ENCODE peak calls at places on chromosomes 5 and 9, in seven cellular contexts. One of them, this sample, is unnamed.

GRCh38 chr9:117434568-117434967 is 19.7 kb upstream of the ASTN2 start:
- DNase-seq in fibroblast of lung: no peak
- DNase-seq in neural progenitor cell: peak; percentile 31
- DNase-seq in mucosa of descending colon: no peak
- DNase-seq in PC-3: no peak
- DNase-seq in foreskin fibroblast: no peak
- DNase-seq in psoas muscle: no peak
- DNase-seq in this sample: no peak

GRCh38 chr5:1417586-1418225 is 27.5 kb downstream of the SLC6A3 start:
- DNase-seq in fibroblast of lung: no peak
- DNase-seq in neural progenitor cell: no peak
- DNase-seq in mucosa of descending colon: peak; percentile 37
- DNase-seq in PC-3: no peak
- DNase-seq in foreskin fibroblast: no peak
- DNase-seq in psoas muscle: peak; percentile 3
- DNase-seq in this sample: no peak

GRCh38 chr9:127106493-127106855 is 16.0 kb downstream of the ANGPTL2 start:
- DNase-seq in fibroblast of lung: no peak
- DNase-seq in neural progenitor cell: no peak
- DNase-seq in mucosa of descending colon: no peak
- DNase-seq in PC-3: no peak
- DNase-seq in foreskin fibroblast: no peak
- DNase-seq in psoas muscle: no peak
- DNase-seq in this sample: no peak

GRCh38 chr9:122807271-122807900 is 7.5 kb downstream of the OR1K1 start:
- DNase-seq in fibroblast of lung: peak; percentile 64
- DNase-seq in neural progenitor cell: no peak
- DNase-seq in mucosa of descending colon: no peak
- DNase-seq in PC-3: no peak
- DNase-seq in foreskin fibroblast: peak; percentile 10
- DNase-seq in psoas muscle: no peak
- DNase-seq in this sample: no peak

GRCh38 chr9:127423591-127423933 is 620 bp upstream of the ZNF79 start:
- DNase-seq in fibroblast of lung: no peak
- DNase-seq in neural progenitor cell: no peak
- DNase-seq in mucosa of descending colon: no peak
- DNase-seq in PC-3: no peak
- DNase-seq in foreskin fibroblast: no peak
- DNase-seq in psoas muscle: no peak
- DNase-seq in this sample: no peak

GRCh38 chr5:74943905-74944304 is 77.7 kb upstream of the FAM169A start:
- DNase-seq in fibroblast of lung: no peak
- DNase-seq in neural progenitor cell: peak; percentile 20
- DNase-seq in mucosa of descending colon: no peak
- DNase-seq in PC-3: no peak
- DNase-seq in foreskin fibroblast: no peak
- DNase-seq in psoas muscle: no peak
- DNase-seq in this sample: no peak

GRCh38 chr5:159552751-159553150 is 222.5 kb upstream of the IL12B start:
- DNase-seq in fibroblast of lung: peak; percentile 82
- DNase-seq in neural progenitor cell: peak; percentile 6
- DNase-seq in mucosa of descending colon: no peak
- DNase-seq in PC-3: peak; percentile 48
- DNase-seq in foreskin fibroblast: peak; percentile 79
- DNase-seq in psoas muscle: no peak
- DNase-seq in this sample: no peak

GRCh38 chr5:2257326-2258244 is 374.9 kb upstream of the IRX4 start:
- DNase-seq in fibroblast of lung: no peak
- DNase-seq in neural progenitor cell: no peak
- DNase-seq in mucosa of descending colon: no peak
- DNase-seq in PC-3: no peak
- DNase-seq in foreskin fibroblast: no peak
- DNase-seq in psoas muscle: no peak
- DNase-seq in this sample: no peak

GRCh38 chr5:15550502-15551115 is 50.6 kb downstream of the FBXL7 start:
- DNase-seq in fibroblast of lung: peak; percentile 18
- DNase-seq in neural progenitor cell: no peak
- DNase-seq in mucosa of descending colon: no peak
- DNase-seq in PC-3: no peak
- DNase-seq in foreskin fibroblast: peak; percentile 69
- DNase-seq in psoas muscle: no peak
- DNase-seq in this sample: no peak

GRCh38 chr5:169980418-169981053 is at the start of gene INSYN2B:
- DNase-seq in fibroblast of lung: peak; percentile 85
- DNase-seq in neural progenitor cell: peak; percentile 93
- DNase-seq in mucosa of descending colon: no peak
- DNase-seq in PC-3: peak; percentile 88
- DNase-seq in foreskin fibroblast: peak; percentile 92
- DNase-seq in psoas muscle: peak; percentile 18
- DNase-seq in this sample: peak; percentile 86

GRCh38 chr5:7763621-7764072 is 87.3 kb downstream of the CFAP90 start:
- DNase-seq in fibroblast of lung: no peak
- DNase-seq in neural progenitor cell: no peak
- DNase-seq in mucosa of descending colon: no peak
- DNase-seq in PC-3: no peak
- DNase-seq in foreskin fibroblast: no peak
- DNase-seq in psoas muscle: peak; percentile 81
- DNase-seq in this sample: no peak

GRCh38 chr5:108260105-108260857 is 121.6 kb downstream of the FBXL17 start:
- DNase-seq in fibroblast of lung: peak; percentile 74
- DNase-seq in neural progenitor cell: peak; percentile 92
- DNase-seq in mucosa of descending colon: no peak
- DNase-seq in PC-3: peak; percentile 89
- DNase-seq in foreskin fibroblast: peak; percentile 91
- DNase-seq in psoas muscle: peak; percentile 49
- DNase-seq in this sample: peak; percentile 80

GRCh38 chr5:42995152-42995751 is 44.9 kb downstream of the ANXA2R start:
- DNase-seq in fibroblast of lung: peak; percentile 60
- DNase-seq in neural progenitor cell: peak; percentile 33
- DNase-seq in mucosa of descending colon: no peak
- DNase-seq in PC-3: no peak
- DNase-seq in foreskin fibroblast: peak; percentile 56
- DNase-seq in psoas muscle: no peak
- DNase-seq in this sample: no peak

GRCh38 chr5:11596657-11597071 is 307.6 kb downstream of the CTNND2 start:
- DNase-seq in fibroblast of lung: peak; percentile 16
- DNase-seq in neural progenitor cell: no peak
- DNase-seq in mucosa of descending colon: no peak
- DNase-seq in PC-3: no peak
- DNase-seq in foreskin fibroblast: no peak
- DNase-seq in psoas muscle: no peak
- DNase-seq in this sample: no peak

GRCh38 chr5:138663009-138663408 is 87.8 kb upstream of the HSPA9 start:
- DNase-seq in fibroblast of lung: no peak
- DNase-seq in neural progenitor cell: no peak
- DNase-seq in mucosa of descending colon: no peak
- DNase-seq in PC-3: no peak
- DNase-seq in foreskin fibroblast: no peak
- DNase-seq in psoas muscle: no peak
- DNase-seq in this sample: no peak

GRCh38 chr9:130701059-130702022 is 7.8 kb downstream of the EXOSC2 start:
- DNase-seq in fibroblast of lung: peak; percentile 73
- DNase-seq in neural progenitor cell: peak; percentile 94
- DNase-seq in mucosa of descending colon: peak; percentile 66
- DNase-seq in PC-3: peak; percentile 62
- DNase-seq in foreskin fibroblast: peak; percentile 90
- DNase-seq in psoas muscle: peak; percentile 75
- DNase-seq in this sample: peak; percentile 91

GRCh38 chr5:53167836-53168235 is 58.3 kb upstream of the MOCS2 start:
- DNase-seq in fibroblast of lung: peak; percentile 24
- DNase-seq in neural progenitor cell: no peak
- DNase-seq in mucosa of descending colon: no peak
- DNase-seq in PC-3: no peak
- DNase-seq in foreskin fibroblast: peak; percentile 62
- DNase-seq in psoas muscle: peak; percentile 44
- DNase-seq in this sample: no peak

GRCh38 chr5:170805666-170806065 is 22.1 kb downstream of the GABRP start:
- DNase-seq in fibroblast of lung: no peak
- DNase-seq in neural progenitor cell: no peak
- DNase-seq in mucosa of descending colon: no peak
- DNase-seq in PC-3: no peak
- DNase-seq in foreskin fibroblast: no peak
- DNase-seq in psoas muscle: no peak
- DNase-seq in this sample: no peak

GRCh38 chr9:121038452-121039203 is 11.4 kb downstream of the C5 start:
- DNase-seq in fibroblast of lung: no peak
- DNase-seq in neural progenitor cell: no peak
- DNase-seq in mucosa of descending colon: no peak
- DNase-seq in PC-3: no peak
- DNase-seq in foreskin fibroblast: no peak
- DNase-seq in psoas muscle: no peak
- DNase-seq in this sample: no peak

GRCh38 chr9:121029469-121029868 is 20.6 kb downstream of the C5 start:
- DNase-seq in fibroblast of lung: no peak
- DNase-seq in neural progenitor cell: no peak
- DNase-seq in mucosa of descending colon: no peak
- DNase-seq in PC-3: no peak
- DNase-seq in foreskin fibroblast: no peak
- DNase-seq in psoas muscle: no peak
- DNase-seq in this sample: no peak

DNA sequence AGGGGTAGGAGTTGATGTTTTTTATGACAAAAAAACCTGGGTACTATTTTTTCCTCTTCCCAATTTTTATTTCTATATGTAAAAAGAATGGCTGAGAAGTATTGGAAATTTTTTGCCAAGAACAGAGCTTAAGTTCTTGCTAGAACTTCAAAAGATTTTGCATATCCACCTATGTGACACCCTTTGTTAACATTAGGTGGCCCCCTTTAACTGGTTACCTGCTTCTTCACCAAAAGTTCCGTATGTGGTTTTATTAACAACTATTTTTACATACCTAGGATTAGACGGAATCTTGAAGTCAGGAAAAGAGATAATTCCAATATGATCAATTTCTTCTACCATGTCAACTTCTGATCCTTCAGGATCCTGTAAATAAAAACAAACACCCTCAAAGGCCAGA is 15.5 kb downstream of the C5 start:
- DNase-seq in fibroblast of lung: no peak
- DNase-seq in neural progenitor cell: no peak
- DNase-seq in mucosa of descending colon: no peak
- DNase-seq in PC-3: no peak
- DNase-seq in foreskin fibroblast: no peak
- DNase-seq in psoas muscle: no peak
- DNase-seq in this sample: no peak
- TF ChIP-seq CTCF in fibroblast of lung: no peak
- TF ChIP-seq CTCF in neural progenitor cell: no peak
- TF ChIP-seq CTCF in mucosa of descending colon: no peak
- TF ChIP-seq CTCF in PC-3: peak; percentile 12
- TF ChIP-seq CTCF in foreskin fibroblast: no peak
- TF ChIP-seq CTCF in psoas muscle: no peak
- TF ChIP-seq CTCF in this sample: no peak

DNA sequence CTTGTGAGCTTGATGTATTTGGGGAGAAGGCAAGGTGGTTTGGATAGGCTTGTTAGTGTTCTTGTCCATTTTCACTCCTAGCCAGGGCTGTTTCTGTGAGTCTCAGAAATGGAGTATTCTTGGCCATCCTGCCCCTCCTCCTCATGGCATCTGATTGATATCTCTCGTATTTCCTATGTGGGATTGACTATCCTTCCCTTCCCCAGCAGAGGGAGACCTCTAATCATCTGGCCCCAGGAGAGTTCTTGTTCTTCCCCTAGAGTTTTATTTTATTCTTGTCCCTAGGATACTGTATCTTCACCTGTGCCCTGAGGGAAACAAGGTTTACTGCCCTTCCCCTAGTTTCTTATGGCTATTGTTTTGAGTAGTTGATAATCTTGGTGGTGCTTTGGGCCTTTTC is 114.4 kb downstream of the VPS13A start:
- DNase-seq in fibroblast of lung: peak; percentile 16
- DNase-seq in neural progenitor cell: peak; percentile 47
- DNase-seq in mucosa of descending colon: no peak
- DNase-seq in PC-3: peak; percentile 51
- DNase-seq in foreskin fibroblast: peak; percentile 61
- DNase-seq in psoas muscle: no peak
- DNase-seq in this sample: peak; percentile 17
- TF ChIP-seq CTCF in fibroblast of lung: peak; percentile 70
- TF ChIP-seq CTCF in neural progenitor cell: peak; percentile 64
- TF ChIP-seq CTCF in mucosa of descending colon: no peak
- TF ChIP-seq CTCF in PC-3: peak; percentile 66
- TF ChIP-seq CTCF in foreskin fibroblast: peak; percentile 72
- TF ChIP-seq CTCF in psoas muscle: no peak
- TF ChIP-seq CTCF in this sample: peak; percentile 56

DNA sequence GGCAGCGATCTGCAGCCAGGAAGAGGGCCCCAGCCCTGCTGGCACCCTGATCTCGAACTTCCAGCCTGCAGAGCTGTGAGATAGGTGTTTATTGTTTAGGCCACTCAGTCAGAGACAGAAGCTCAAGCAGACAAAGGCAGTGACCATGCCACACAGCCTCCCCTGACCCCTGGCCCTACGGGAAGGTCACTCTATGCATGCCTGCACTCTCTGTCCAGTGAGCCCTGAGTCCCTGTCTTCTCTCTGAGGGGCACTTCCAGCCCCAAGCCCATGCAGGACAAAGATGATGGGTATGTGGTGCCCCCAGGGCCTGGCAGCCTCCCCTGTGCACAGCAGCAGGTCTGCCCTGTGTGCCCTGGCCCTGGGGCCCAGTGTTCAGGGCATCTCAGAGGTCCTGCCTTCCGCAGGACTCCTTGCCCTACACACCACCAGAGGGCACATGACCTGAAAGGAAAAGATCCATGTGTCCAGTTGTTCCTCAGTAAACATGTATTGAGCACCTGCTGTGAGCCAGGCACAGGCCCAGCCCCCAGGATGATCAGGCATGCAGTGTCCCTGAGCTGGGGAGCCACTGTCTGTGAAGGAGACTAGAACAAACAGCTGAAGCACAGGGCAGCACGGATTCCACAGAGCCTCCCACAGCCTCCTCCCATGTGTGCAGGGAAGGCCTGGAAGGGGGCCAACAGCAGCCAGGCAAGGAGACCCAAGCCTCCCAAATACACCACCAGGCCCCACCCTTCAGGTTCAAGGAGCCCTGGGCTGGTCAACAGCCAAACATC is 109.3 kb downstream of the ATPSCKMT start:
- DNase-seq in fibroblast of lung: no peak
- DNase-seq in neural progenitor cell: peak; percentile 58
- DNase-seq in mucosa of descending colon: no peak
- DNase-seq in PC-3: peak; percentile 58
- DNase-seq in foreskin fibroblast: peak; percentile 33
- DNase-seq in psoas muscle: no peak
- DNase-seq in this sample: peak; percentile 26
- TF ChIP-seq CTCF in fibroblast of lung: peak; percentile 14
- TF ChIP-seq CTCF in neural progenitor cell: peak; percentile 56
- TF ChIP-seq CTCF in mucosa of descending colon: no peak
- TF ChIP-seq CTCF in PC-3: peak; percentile 76
- TF ChIP-seq CTCF in foreskin fibroblast: peak; percentile 45
- TF ChIP-seq CTCF in psoas muscle: no peak
- TF ChIP-seq CTCF in this sample: peak; percentile 23

DNA sequence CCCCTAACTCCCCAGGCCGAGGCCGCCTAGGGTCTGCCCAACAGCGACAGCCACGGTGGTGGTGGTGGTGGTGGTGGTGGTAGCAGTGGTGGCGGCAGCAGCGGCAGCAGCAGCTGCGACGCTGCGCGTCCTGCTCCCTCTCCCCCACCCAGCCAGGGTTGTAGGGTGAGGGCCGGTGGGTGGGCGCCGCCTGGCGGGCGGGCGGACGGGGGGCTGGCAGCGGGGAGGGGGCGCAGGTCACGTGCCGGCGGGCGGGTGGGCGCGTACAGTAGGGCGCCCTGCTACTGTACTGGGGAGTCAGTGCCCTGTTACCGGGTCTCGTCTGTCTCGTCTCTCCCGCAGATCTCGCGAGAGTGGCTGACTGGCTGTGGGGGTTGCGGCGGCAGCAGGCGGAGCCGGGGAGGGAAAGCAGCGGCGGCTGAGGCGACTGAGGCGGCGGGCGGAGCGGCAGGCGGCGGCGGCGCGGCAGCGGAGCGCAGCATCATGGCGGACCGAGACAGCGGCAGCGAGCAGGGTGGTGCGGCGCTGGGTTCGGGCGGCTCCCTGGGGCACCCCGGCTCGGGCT is at the start of gene PURA:
- DNase-seq in fibroblast of lung: peak; percentile 86
- DNase-seq in neural progenitor cell: peak; percentile 97
- DNase-seq in mucosa of descending colon: peak; percentile 97
- DNase-seq in PC-3: peak; percentile 94
- DNase-seq in foreskin fibroblast: peak; percentile 97
- DNase-seq in psoas muscle: peak; percentile 96
- DNase-seq in this sample: peak; percentile 97
- TF ChIP-seq CTCF in fibroblast of lung: no peak
- TF ChIP-seq CTCF in neural progenitor cell: peak; percentile 39
- TF ChIP-seq CTCF in mucosa of descending colon: no peak
- TF ChIP-seq CTCF in PC-3: no peak
- TF ChIP-seq CTCF in foreskin fibroblast: no peak
- TF ChIP-seq CTCF in psoas muscle: peak; percentile 16
- TF ChIP-seq CTCF in this sample: no peak

This sample was measured in endothelial cell.